ENCODE peak calls at places on chromosome 14, in nine cellular contexts. S, N, M, R, T, X, D, O and A are unnamed samples.
A peak's percentile ranks its signal among the peaks of the same experiment; 100 is the strongest.

GRCh38 chr14:30621354-30621953 is 665 bp upstream of the SCFD1 start:
- DNase-seq in S (peak; percentile 48), N (peak; percentile 36), M (no peak), R (peak; percentile 24), T (peak; percentile 5), X (no peak), D (no peak), O (peak; percentile 15), A (peak; percentile 51)

GRCh38 chr14:53152627-53152908 is 555 bp downstream of the DDHD1 start:
- DNase-seq in S (peak; percentile 35), N (no peak), M (no peak), R (no peak), T (no peak), X (peak; percentile 46), D (no peak), O (no peak), A (no peak)

GRCh38 chr14:71803539-71804260 is 128.5 kb upstream of the RGS6 start:
- DNase-seq in S (peak; percentile 68), N (no peak), M (no peak), R (peak; percentile 33), T (no peak), X (no peak), D (no peak), O (no peak), A (no peak)

GRCh38 chr14:99966030-99966429 is 99.2 kb upstream of the EVL start:
- DNase-seq in S (no peak), N (no peak), M (no peak), R (no peak), T (no peak), X (no peak), D (no peak), O (no peak), A (no peak)

GRCh38 chr14:77409131-77409533 is 14.2 kb downstream of the NOXRED1 start:
- DNase-seq in S (peak; percentile 64), N (no peak), M (no peak), R (no peak), T (no peak), X (no peak), D (no peak), O (no peak), A (peak; percentile 28)

GRCh38 chr14:61965030-61965745 is 203.0 kb downstream of the SNAPC1 start:
- DNase-seq in S (peak; percentile 33), N (no peak), M (no peak), R (peak; percentile 59), T (no peak), X (no peak), D (no peak), O (no peak), A (no peak)

GRCh38 chr14:104352493-104353220 is 214.3 kb downstream of the KIF26A start:
- DNase-seq in S (no peak), N (no peak), M (no peak), R (no peak), T (no peak), X (no peak), D (peak; percentile 22), O (no peak), A (no peak)

GRCh38 chr14:20679907-20680306 is 4.5 kb upstream of the RNASE4 start:
- DNase-seq in S (peak; percentile 72), N (peak; percentile 81), M (no peak), R (peak; percentile 69), T (no peak), X (peak; percentile 9), D (no peak), O (no peak), A (peak; percentile 48)

GRCh38 chr14:54881235-54881760 is 21.3 kb downstream of the GCH1 start:
- DNase-seq in S (no peak), N (no peak), M (no peak), R (peak; percentile 36), T (no peak), X (no peak), D (no peak), O (no peak), A (peak; percentile 75)

GRCh38 chr14:104031384-104031783 is 54.1 kb upstream of the ASPG start:
- DNase-seq in S (no peak), N (no peak), M (no peak), R (no peak), T (no peak), X (no peak), D (no peak), O (no peak), A (no peak)